ENCODE peak calls at places on chromosomes 13 and 19, in eight cellular contexts. T, R, I, J, S, X, A and K are unnamed samples.
A peak's percentile ranks its signal among the peaks of the same experiment; 100 is the strongest.

GRCh38 chr13:43331676-43332075 is 308.3 kb downstream of the DNAJC15 start:
- DNase-seq in I (peak; percentile 52), X (peak; percentile 24), A (no peak), S (no peak), J (no peak), T (no peak), R (no peak), K (no peak)

GRCh38 chr13:51768378-51768921 is 35.5 kb downstream of the DHRS12 start:
- DNase-seq in I (no peak), A (peak; percentile 21), X (peak; percentile 66), T (no peak), R (no peak), S (no peak), J (no peak), K (no peak)

GRCh38 chr19:46460981-46461380 is 10.4 kb downstream of the PNMA8A start:
- DNase-seq in A (no peak), J (no peak), X (no peak), S (no peak), T (no peak), I (no peak), R (no peak), K (no peak)

GRCh38 chr19:35303357-35303915 is 11.5 kb downstream of the MAG start:
- DNase-seq in S (no peak), R (no peak), T (no peak), I (no peak), A (no peak), J (peak; percentile 24), X (no peak), K (no peak)

GRCh38 chr19:39199025-39199424 is 2.3 kb downstream of the NCCRP1 start:
- DNase-seq in A (peak; percentile 77), R (peak; percentile 67), X (peak; percentile 52), T (no peak), S (no peak), I (peak; percentile 56), J (no peak), K (no peak)

GRCh38 chr13:93227906-93228801 is 1.5 kb downstream of the GPC6 start:
- DNase-seq in R (peak; percentile 86), S (no peak), X (peak; percentile 93), T (peak; percentile 66), I (peak; percentile 92), A (peak; percentile 80), J (peak; percentile 64), K (peak; percentile 71)

GRCh38 chr19:28142258-28142657 is 1070.7 kb downstream of the UQCRFS1 start:
- DNase-seq in A (no peak), T (no peak), S (no peak), R (no peak), X (no peak), I (no peak), J (no peak), K (no peak)

GRCh38 chr13:97367427-97367826 is 66.5 kb upstream of the RAP2A start:
- DNase-seq in J (no peak), A (peak; percentile 21), X (peak; percentile 59), R (peak; percentile 71), I (peak; percentile 56), S (no peak), T (no peak), K (no peak)

GRCh38 chr19:40424637-40425449 is 949 bp downstream of the SERTAD1 start:
- DNase-seq in S (no peak), X (peak; percentile 50), R (no peak), I (peak; percentile 42), T (no peak), A (no peak), J (no peak), K (no peak)

GRCh38 chr13:80524447-80525215 is 183.7 kb upstream of the SPRY2 start:
- DNase-seq in T (no peak), J (no peak), I (no peak), A (no peak), R (no peak), X (no peak), S (no peak), K (no peak)

GRCh38 chr13:38419312-38419873 is 69.7 kb downstream of the UFM1 start:
- DNase-seq in A (no peak), X (no peak), I (no peak), J (no peak), S (no peak), R (no peak), T (no peak), K (no peak)

GRCh38 chr13:97468331-97468730 is 34.4 kb downstream of the RAP2A start:
- DNase-seq in S (no peak), T (no peak), R (no peak), A (no peak), X (no peak), I (peak; percentile 93), J (no peak), K (no peak)

GRCh38 chr13:60431108-60431700 is 34.2 kb downstream of the TDRD3 start:
- DNase-seq in A (peak; percentile 3), J (no peak), X (peak; percentile 59), S (peak; percentile 18), R (no peak), I (peak; percentile 83), T (no peak), K (no peak)

GRCh38 chr13:80430561-80430960 is 89.6 kb upstream of the SPRY2 start:
- DNase-seq in I (no peak), R (no peak), S (no peak), J (no peak), A (no peak), X (no peak), T (no peak), K (no peak)

GRCh38 chr19:54463531-54464043 is at the start of gene LENG9:
- DNase-seq in I (peak; percentile 99), A (peak; percentile 99), J (peak; percentile 100), S (peak; percentile 91), T (peak; percentile 98), X (peak; percentile 99), R (peak; percentile 99), K (peak; percentile 69)

GRCh38 chr13:99124695-99125334 is 75.8 kb upstream of the UBAC2 start:
- DNase-seq in T (no peak), J (no peak), I (peak; percentile 83), S (peak; percentile 28), R (no peak), X (no peak), A (no peak), K (no peak)

GRCh38 chr13:101565327-101565726 is 112.9 kb downstream of the ITGBL1 start:
- DNase-seq in R (no peak), A (no peak), I (no peak), J (no peak), S (no peak), X (no peak), T (no peak), K (no peak)

GRCh38 chr19:6048808-6049405 is 61.4 kb downstream of the RFX2 start:
- DNase-seq in A (peak; percentile 82), J (peak; percentile 85), R (peak; percentile 89), X (peak; percentile 89), I (peak; percentile 80), T (peak; percentile 84), S (peak; percentile 69), K (peak; percentile 68)

GRCh38 chr19:18515959-18516358 is 5.9 kb downstream of the ELL start:
- DNase-seq in I (no peak), R (no peak), T (no peak), X (no peak), S (no peak), J (no peak), A (no peak), K (no peak)

GRCh38 chr19:46718934-46719551 is 2.1 kb upstream of the PRKD2 start:
- DNase-seq in A (no peak), T (no peak), X (no peak), R (no peak), S (no peak), J (no peak), I (no peak), K (no peak)

GRCh38 chr19:8367327-8368001 is 3.5 kb downstream of the ANGPTL4 start:
- DNase-seq in A (peak; percentile 67), X (peak; percentile 68), T (peak; percentile 96), J (peak; percentile 94), R (peak; percentile 97), S (no peak), I (peak; percentile 99), K (no peak)

GRCh38 chr19:2479556-2480194 is 3.7 kb downstream of the GADD45B start:
- DNase-seq in J (no peak), I (peak; percentile 40), X (no peak), R (no peak), S (no peak), T (no peak), A (no peak), K (no peak)
- TF ChIP-seq CTCF in J (no peak), I (peak; percentile 3), X (peak; percentile 43), R (no peak), S (no peak), T (no peak), A (peak; percentile 18), K (peak; percentile 38)

GRCh38 chr13:29081036-29081435 is 260.9 kb downstream of the MTUS2 start:
- DNase-seq in R (no peak), T (no peak), J (no peak), A (no peak), I (no peak), X (no peak), S (no peak), K (no peak)
- TF ChIP-seq CTCF in R (no peak), T (no peak), J (no peak), A (no peak), I (no peak), X (no peak), S (no peak), K (no peak)

GRCh38 chr19:50664204-50664603 is 15.0 kb downstream of the C19orf81 start:
- DNase-seq in I (no peak), T (no peak), X (no peak), J (no peak), A (no peak), R (no peak), S (no peak), K (no peak)

GRCh38 chr19:50662442-50663279 is 13.4 kb downstream of the C19orf81 start:
- DNase-seq in X (no peak), S (no peak), I (no peak), A (no peak), T (no peak), J (no peak), R (no peak), K (no peak)

GRCh38 chr19:50661675-50662441 is 12.6 kb downstream of the C19orf81 start:
- DNase-seq in J (no peak), R (no peak), I (no peak), T (no peak), S (no peak), X (no peak), A (peak; percentile 37), K (no peak)

GRCh38 chr19:50661087-50661486 is 11.8 kb downstream of the C19orf81 start:
- DNase-seq in T (no peak), R (no peak), X (no peak), J (no peak), A (peak; percentile 13), S (no peak), I (no peak), K (no peak)

GRCh38 chr19:50663280-50663790 is 14.1 kb downstream of the C19orf81 start:
- DNase-seq in S (peak; percentile 72), J (no peak), I (no peak), X (no peak), T (no peak), R (no peak), A (no peak), K (no peak)
- TF ChIP-seq CTCF in S (peak; percentile 25), J (no peak), I (peak; percentile 27), X (peak; percentile 12), T (no peak), R (no peak), A (no peak), K (peak; percentile 45)

DNA sequence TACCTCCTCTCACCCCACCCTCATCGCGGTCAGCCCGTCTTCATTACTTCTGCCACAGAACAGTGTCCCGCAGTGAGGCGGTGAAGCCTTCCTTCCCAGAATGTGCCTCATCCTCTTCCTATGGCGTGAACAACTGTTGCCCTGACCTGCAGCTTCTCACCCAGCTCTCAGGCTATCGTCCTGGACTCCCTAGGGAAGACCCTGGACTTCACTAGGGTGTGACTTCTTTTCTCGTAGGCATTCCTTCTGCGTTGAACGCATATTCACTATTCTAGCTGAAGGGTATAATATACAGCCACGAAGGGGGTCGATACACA is 982 bp downstream of the ZNF865 start:
- DNase-seq in X (no peak), R (no peak), T (no peak), I (no peak), A (no peak), J (no peak), S (no peak), K (no peak)
- TF ChIP-seq CTCF in X (no peak), R (no peak), T (no peak), I (no peak), A (no peak), J (no peak), S (no peak), K (no peak)